ENCODE peak calls at places on chromosomes 11 and 22, in four cellular contexts. One of them, this sample, is unnamed.

GRCh38 chr11:4459470-4459869 is 10.4 kb downstream of the OR52K2 start:
- DNase-seq in uterus: peak; percentile 31
- DNase-seq in right lobe of liver: peak; percentile 39
- DNase-seq in A549: no peak
- DNase-seq in this sample: no peak

GRCh38 chr11:64990222-64990918 is 6.4 kb downstream of the BATF2 start:
- DNase-seq in uterus: no peak
- DNase-seq in A549: no peak
- DNase-seq in right lobe of liver: peak; percentile 43
- DNase-seq in this sample: no peak

GRCh38 chr22:32341122-32341740 is 16.4 kb upstream of the RFPL3 start:
- DNase-seq in right lobe of liver: no peak
- DNase-seq in uterus: no peak
- DNase-seq in A549: no peak
- DNase-seq in this sample: no peak

GRCh38 chr11:103959279-103959930 is 77.0 kb upstream of the DDI1 start:
- DNase-seq in A549: no peak
- DNase-seq in uterus: no peak
- DNase-seq in right lobe of liver: no peak
- DNase-seq in this sample: no peak

GRCh38 chr11:13152736-13153541 is 124.7 kb upstream of the BMAL1 start:
- DNase-seq in uterus: no peak
- DNase-seq in right lobe of liver: no peak
- DNase-seq in A549: peak; percentile 34
- DNase-seq in this sample: no peak

GRCh38 chr22:49767355-49768062 is 60.2 kb downstream of the BRD1 start:
- DNase-seq in uterus: no peak
- DNase-seq in right lobe of liver: peak; percentile 14
- DNase-seq in A549: peak; percentile 7
- DNase-seq in this sample: no peak

GRCh38 chr11:65274734-65275682 is 13.2 kb downstream of the POLA2 start:
- DNase-seq in uterus: peak; percentile 83
- DNase-seq in A549: peak; percentile 66
- DNase-seq in right lobe of liver: peak; percentile 60
- DNase-seq in this sample: peak; percentile 79

GRCh38 chr22:47692811-47693210 is 930.4 kb downstream of the TBC1D22A start:
- DNase-seq in uterus: no peak
- DNase-seq in right lobe of liver: no peak
- DNase-seq in A549: no peak
- DNase-seq in this sample: no peak

GRCh38 chr11:88552377-88553029 is 215.0 kb upstream of the CTSC start:
- DNase-seq in right lobe of liver: peak; percentile 54
- DNase-seq in A549: peak; percentile 41
- DNase-seq in uterus: no peak
- DNase-seq in this sample: no peak

GRCh38 chr11:48012051-48012391 is 31.7 kb downstream of the PTPRJ start:
- DNase-seq in right lobe of liver: no peak
- DNase-seq in A549: no peak
- DNase-seq in uterus: no peak
- DNase-seq in this sample: no peak

GRCh38 chr22:44882226-44882905 is 127.4 kb downstream of the PHF21B start:
- DNase-seq in A549: no peak
- DNase-seq in uterus: no peak
- DNase-seq in right lobe of liver: no peak
- DNase-seq in this sample: no peak

GRCh38 chr11:66068923-66069714 is 953 bp upstream of the PACS1 start:
- DNase-seq in uterus: no peak
- DNase-seq in right lobe of liver: peak; percentile 53
- DNase-seq in A549: peak; percentile 77
- DNase-seq in this sample: peak; percentile 61

GRCh38 chr22:36979016-36979415 is 40.2 kb downstream of the TST start:
- DNase-seq in right lobe of liver: no peak
- DNase-seq in A549: no peak
- DNase-seq in uterus: no peak
- DNase-seq in this sample: no peak

GRCh38 chr22:36979511-36979910 is 39.7 kb downstream of the TST start:
- DNase-seq in uterus: no peak
- DNase-seq in A549: no peak
- DNase-seq in right lobe of liver: no peak
- DNase-seq in this sample: no peak

GRCh38 chr22:36977947-36978660 is 41.1 kb downstream of the TST start:
- DNase-seq in A549: peak; percentile 82
- DNase-seq in right lobe of liver: peak; percentile 90
- DNase-seq in uterus: peak; percentile 90
- DNase-seq in this sample: peak; percentile 89

GRCh38 chr22:36981247-36981775 is 37.9 kb downstream of the TST start:
- DNase-seq in right lobe of liver: no peak
- DNase-seq in A549: no peak
- DNase-seq in uterus: no peak
- DNase-seq in this sample: no peak

DNA sequence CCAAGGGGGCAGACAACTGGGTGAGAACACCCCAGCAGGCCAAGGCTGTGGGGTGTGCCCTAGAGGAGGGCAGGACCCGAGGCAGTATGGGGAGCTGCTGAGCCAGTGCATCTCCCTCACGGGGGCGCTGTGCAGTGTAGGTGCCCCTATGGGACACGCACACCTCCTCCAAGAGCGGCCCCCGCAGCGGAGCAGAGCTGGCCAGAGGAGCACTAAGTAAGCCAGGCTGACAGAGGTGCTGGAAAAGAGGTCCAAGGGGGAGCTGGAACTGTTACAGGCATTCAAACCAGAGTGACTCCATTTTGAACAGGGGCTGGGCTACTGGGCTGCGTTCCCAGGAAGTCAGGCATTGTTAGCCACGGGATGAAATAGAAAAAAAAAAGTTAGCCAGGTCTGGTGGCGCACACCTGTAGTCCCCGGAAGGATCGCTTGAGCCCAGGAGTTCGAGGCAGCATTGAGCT is 41.8 kb downstream of the TST start:
- DNase-seq in A549: peak; percentile 70
- DNase-seq in right lobe of liver: peak; percentile 72
- DNase-seq in uterus: peak; percentile 47
- DNase-seq in this sample: peak; percentile 17
- TF ChIP-seq POLR2A in A549: no peak
- TF ChIP-seq POLR2A in right lobe of liver: no peak
- TF ChIP-seq POLR2A in uterus: no peak
- TF ChIP-seq POLR2A in this sample: no peak

GRCh38 chr11:122656631-122657101 is 1.1 kb downstream of the UBASH3B start:
- DNase-seq in A549: peak; percentile 60
- DNase-seq in right lobe of liver: peak; percentile 42
- DNase-seq in uterus: no peak
- DNase-seq in this sample: peak; percentile 13
- H3K4me1 ChIP-seq in A549: peaks cover 62% of the 10 kb centered on the region
- H3K4me1 ChIP-seq in right lobe of liver: peaks cover 7% of the 10 kb centered on the region
- H3K4me1 ChIP-seq in uterus: no peaks in the 10 kb centered on the region
- H3K4me1 ChIP-seq in this sample: no peaks in the 10 kb centered on the region

GRCh38 chr22:21682385-21683175 is 16.8 kb downstream of the PPIL2 start:
- DNase-seq in A549: no peak
- DNase-seq in uterus: no peak
- DNase-seq in right lobe of liver: no peak
- DNase-seq in this sample: no peak

GRCh38 chr22:21686193-21686608 is 20.4 kb downstream of the PPIL2 start:
- DNase-seq in A549: no peak
- DNase-seq in uterus: no peak
- DNase-seq in right lobe of liver: no peak
- DNase-seq in this sample: no peak

GRCh38 chr22:21683401-21683811 is 17.6 kb downstream of the PPIL2 start:
- DNase-seq in right lobe of liver: no peak
- DNase-seq in uterus: no peak
- DNase-seq in A549: no peak
- DNase-seq in this sample: no peak

GRCh38 chr22:21685164-21685513 is 19.3 kb downstream of the PPIL2 start:
- DNase-seq in A549: no peak
- DNase-seq in uterus: no peak
- DNase-seq in right lobe of liver: no peak
- DNase-seq in this sample: no peak

DNA sequence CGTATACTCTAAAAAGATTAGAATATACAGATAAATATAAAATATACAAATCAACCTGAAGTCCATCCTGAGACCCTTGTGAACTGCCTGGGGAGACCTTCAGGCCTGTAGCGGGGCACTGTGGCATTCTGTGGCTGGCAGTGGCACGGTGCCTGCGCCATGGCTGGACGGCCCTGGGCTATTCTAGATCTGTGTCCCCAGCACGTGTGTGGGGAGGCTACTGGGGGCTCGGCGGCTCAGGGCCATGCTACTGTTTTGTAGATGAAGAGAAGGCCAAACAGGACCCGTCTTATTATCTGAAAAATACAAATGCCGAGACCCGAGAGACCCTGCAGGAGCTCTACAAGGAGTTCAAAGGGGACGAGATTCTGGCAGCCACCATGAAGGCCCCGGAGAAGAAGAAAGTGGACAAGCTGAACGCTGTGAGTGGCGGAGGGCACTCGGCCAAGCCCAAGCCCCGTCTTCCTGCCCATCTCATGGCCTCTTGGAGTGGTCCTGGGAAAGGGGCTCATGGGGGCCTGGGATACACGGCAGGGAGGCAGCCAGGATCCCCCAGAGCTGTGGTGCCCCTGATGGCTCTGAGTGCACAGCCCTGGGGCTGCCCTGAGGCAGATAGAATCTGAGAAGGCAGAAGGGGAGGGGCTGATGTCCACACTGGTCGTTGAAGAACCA is 18.8 kb downstream of the PPIL2 start:
- DNase-seq in right lobe of liver: no peak
- DNase-seq in A549: no peak
- DNase-seq in uterus: no peak
- DNase-seq in this sample: no peak
- TF ChIP-seq POLR2A in right lobe of liver: no peak
- TF ChIP-seq POLR2A in A549: no peak
- TF ChIP-seq POLR2A in uterus: no peak
- TF ChIP-seq POLR2A in this sample: no peak

GRCh38 chr11:128493570-128493965 is 93.8 kb downstream of the ETS1 start:
- DNase-seq in right lobe of liver: no peak
- DNase-seq in A549: no peak
- DNase-seq in uterus: no peak
- DNase-seq in this sample: no peak

GRCh38 chr11:128491195-128491936 is 96.0 kb downstream of the ETS1 start:
- DNase-seq in uterus: no peak
- DNase-seq in right lobe of liver: no peak
- DNase-seq in A549: no peak
- DNase-seq in this sample: no peak

GRCh38 chr11:128494418-128495332 is 92.7 kb downstream of the ETS1 start:
- DNase-seq in right lobe of liver: no peak
- DNase-seq in uterus: no peak
- DNase-seq in A549: no peak
- DNase-seq in this sample: no peak

GRCh38 chr11:128492903-128493569 is 94.3 kb downstream of the ETS1 start:
- DNase-seq in right lobe of liver: no peak
- DNase-seq in uterus: no peak
- DNase-seq in A549: no peak
- DNase-seq in this sample: no peak

DNA sequence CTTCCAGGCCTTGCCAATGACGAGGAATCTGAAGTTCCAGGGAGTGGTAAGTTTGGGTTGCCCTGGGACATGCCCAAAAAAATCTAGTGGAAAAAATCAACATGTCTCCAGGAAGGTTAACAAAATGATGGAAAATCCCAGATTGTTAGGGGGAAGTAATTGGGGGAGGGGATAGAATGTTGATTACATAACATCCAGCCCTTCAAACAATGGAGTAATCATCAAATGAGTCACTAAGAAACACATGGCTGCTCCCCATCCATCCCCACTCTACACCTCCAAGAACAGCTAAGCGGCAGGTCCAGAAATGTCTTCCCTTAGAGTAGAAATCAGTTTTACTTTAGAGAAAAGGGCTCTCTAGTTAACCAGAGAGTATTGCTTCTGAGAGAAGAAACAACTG is 94.9 kb downstream of the ETS1 start:
- DNase-seq in A549: no peak
- DNase-seq in uterus: no peak
- DNase-seq in right lobe of liver: no peak
- DNase-seq in this sample: no peak
- H3K4me1 ChIP-seq in A549: peaks cover 72% of the 10 kb centered on the region
- H3K4me1 ChIP-seq in uterus: peaks cover 14% of the 10 kb centered on the region
- H3K4me1 ChIP-seq in right lobe of liver: peaks cover 13% of the 10 kb centered on the region
- H3K4me1 ChIP-seq in this sample: peaks cover 14% of the 10 kb centered on the region

GRCh38 chr11:75241036-75241905 is 697 bp downstream of the TPBGL start:
- DNase-seq in right lobe of liver: peak; percentile 87
- DNase-seq in A549: peak; percentile 86
- DNase-seq in uterus: peak; percentile 87
- DNase-seq in this sample: peak; percentile 68
- TF ChIP-seq POLR2A in right lobe of liver: no peak
- TF ChIP-seq POLR2A in A549: peak; percentile 36
- TF ChIP-seq POLR2A in uterus: peak; percentile 44
- TF ChIP-seq POLR2A in this sample: no peak

GRCh38 chr11:62479631-62480201 is 60.9 kb downstream of the SCGB1A1 start:
- DNase-seq in right lobe of liver: no peak
- DNase-seq in uterus: peak; percentile 43
- DNase-seq in A549: no peak
- DNase-seq in this sample: no peak

GRCh38 chr11:62472063-62472884 is 53.4 kb downstream of the SCGB1A1 start:
- DNase-seq in right lobe of liver: no peak
- DNase-seq in A549: peak; percentile 54
- DNase-seq in uterus: peak; percentile 76
- DNase-seq in this sample: no peak

GRCh38 chr11:62482753-62483152 is 63.9 kb downstream of the AHNAK start:
- DNase-seq in A549: no peak
- DNase-seq in right lobe of liver: no peak
- DNase-seq in uterus: no peak
- DNase-seq in this sample: no peak

DNA sequence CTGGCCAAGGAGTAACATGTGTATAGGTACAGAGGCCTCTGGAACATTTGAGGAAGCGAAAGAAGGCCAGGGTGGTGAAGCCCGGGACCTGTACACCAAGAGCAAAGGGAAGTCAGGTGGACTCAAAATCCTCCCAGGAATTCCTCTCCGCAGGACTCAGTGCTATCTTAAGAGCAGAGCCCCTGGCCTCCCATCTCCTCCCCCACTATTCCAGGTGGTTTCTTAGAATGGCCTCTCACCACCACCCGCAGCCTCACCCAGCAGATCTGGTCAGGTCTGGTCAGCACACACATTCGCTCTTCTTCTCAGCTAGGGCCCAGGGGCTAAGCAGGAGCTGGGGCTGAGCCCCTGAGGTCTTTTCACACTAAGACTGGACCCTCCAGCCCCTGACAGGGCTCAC is 59.1 kb downstream of the SCGB1A1 start:
- DNase-seq in A549: no peak
- DNase-seq in uterus: no peak
- DNase-seq in right lobe of liver: no peak
- DNase-seq in this sample: no peak
- H3K4me1 ChIP-seq in A549: peaks cover 27% of the 10 kb centered on the region
- H3K4me1 ChIP-seq in uterus: no peaks in the 10 kb centered on the region
- H3K4me1 ChIP-seq in right lobe of liver: no peaks in the 10 kb centered on the region
- H3K4me1 ChIP-seq in this sample: no peaks in the 10 kb centered on the region

GRCh38 chr11:73242291-73243092 is 24.4 kb downstream of the P2RY2 start:
- DNase-seq in right lobe of liver: peak; percentile 74
- DNase-seq in A549: peak; percentile 90
- DNase-seq in uterus: peak; percentile 79
- DNase-seq in this sample: peak; percentile 68
- TF ChIP-seq POLR2A in right lobe of liver: no peak
- TF ChIP-seq POLR2A in A549: no peak
- TF ChIP-seq POLR2A in uterus: no peak
- TF ChIP-seq POLR2A in this sample: no peak

GRCh38 chr11:36014499-36014898 is 70.6 kb downstream of the LDLRAD3 start:
- DNase-seq in uterus: no peak
- DNase-seq in A549: no peak
- DNase-seq in right lobe of liver: no peak
- DNase-seq in this sample: no peak
- H3K4me1 ChIP-seq in uterus: no peaks in the 10 kb centered on the region
- H3K4me1 ChIP-seq in A549: peaks cover 26% of the 10 kb centered on the region
- H3K4me1 ChIP-seq in right lobe of liver: no peaks in the 10 kb centered on the region
- H3K4me1 ChIP-seq in this sample: peaks cover 12% of the 10 kb centered on the region

GRCh38 chr11:74696932-74697687 is 34.1 kb downstream of the CHRDL2 start:
- DNase-seq in right lobe of liver: peak; percentile 90
- DNase-seq in uterus: peak; percentile 92
- DNase-seq in A549: peak; percentile 56
- DNase-seq in this sample: peak; percentile 79
- TF ChIP-seq POLR2A in right lobe of liver: peak; percentile 84
- TF ChIP-seq POLR2A in uterus: peak; percentile 48
- TF ChIP-seq POLR2A in A549: no peak
- TF ChIP-seq POLR2A in this sample: no peak